ENCODE peak calls at places on chromosomes 12 and 14, in four cellular contexts. K is OCI-LY7, F is fibroblast of mammary gland, G is H1. D is an unnamed sample.

GRCh38 chr12:61993734-61994345 is 266.4 kb upstream of the USP15 start:
- DNase-seq in K (peak), F (peak), G (no peak), D (peak)

GRCh38 chr12:126719886-126720666 is 1546.9 kb upstream of the TMEM132C start:
- DNase-seq in F (no peak), G (no peak), K (no peak), D (no peak)

GRCh38 chr14:71931492-71932228 is 569 bp upstream of the RGS6 start:
- DNase-seq in K (no peak), F (no peak), G (no peak), D (peak)

GRCh38 chr12:79415296-79415695 is 275.5 kb downstream of the PAWR start:
- DNase-seq in K (no peak), G (no peak), F (no peak), D (no peak)

GRCh38 chr14:77104393-77104792 is 6.3 kb downstream of the CIPC start:
- DNase-seq in K (no peak), F (no peak), G (no peak), D (no peak)

GRCh38 chr12:51974646-51975045 is 23.1 kb downstream of the ACVR1B start:
- DNase-seq in K (no peak), G (no peak), F (no peak), D (no peak)

GRCh38 chr14:24334431-24335271 is at the start of gene ADCY4:
- DNase-seq in G (no peak), K (no peak), F (no peak), D (no peak)

GRCh38 chr12:51323317-51323960 is 535 bp downstream of the BIN2 start:
- DNase-seq in K (peak), F (no peak), G (no peak), D (no peak)

GRCh38 chr12:11958216-11959091 is 112.3 kb upstream of the BCL2L14 start:
- DNase-seq in F (peak), G (no peak), K (no peak), D (peak)

GRCh38 chr12:34398366-34398705 is 376.0 kb downstream of the ALG10 start:
- DNase-seq in F (no peak), K (no peak), G (no peak), D (no peak)

GRCh38 chr12:76623929-76624328 is 64.4 kb upstream of the OSBPL8 start:
- DNase-seq in K (no peak), G (no peak), F (peak), D (no peak)

GRCh38 chr14:102738373-102739189 is 38.7 kb upstream of the TRAF3 start:
- DNase-seq in G (no peak), F (no peak), K (no peak), D (no peak)

GRCh38 chr14:72970824-72971434 is 44.7 kb downstream of the DCAF4 start:
- DNase-seq in F (no peak), K (no peak), G (no peak), D (no peak)

GRCh38 chr14:35261774-35262173 is 30.4 kb upstream of the PSMA6 start:
- DNase-seq in K (peak), F (peak), G (no peak), D (no peak)

GRCh38 chr12:47033081-47033480 is 46.3 kb upstream of the PCED1B start:
- DNase-seq in F (peak), K (no peak), G (no peak), D (no peak)

GRCh38 chr12:118336123-118336522 is 36.6 kb downstream of the TAOK3 start:
- DNase-seq in K (no peak), G (no peak), F (no peak), D (no peak)

GRCh38 chr14:63624203-63624602 is 17.5 kb downstream of the WDR89 start:
- DNase-seq in G (no peak), K (no peak), F (no peak), D (no peak)

GRCh38 chr12:128863957-128864356 is 10.7 kb downstream of the GLT1D1 start:
- DNase-seq in G (no peak), K (no peak), F (no peak), D (no peak)

GRCh38 chr14:54627325-54627717 is 60.4 kb downstream of the SAMD4A start:
- DNase-seq in K (no peak), G (no peak), F (no peak), D (no peak)

DNA sequence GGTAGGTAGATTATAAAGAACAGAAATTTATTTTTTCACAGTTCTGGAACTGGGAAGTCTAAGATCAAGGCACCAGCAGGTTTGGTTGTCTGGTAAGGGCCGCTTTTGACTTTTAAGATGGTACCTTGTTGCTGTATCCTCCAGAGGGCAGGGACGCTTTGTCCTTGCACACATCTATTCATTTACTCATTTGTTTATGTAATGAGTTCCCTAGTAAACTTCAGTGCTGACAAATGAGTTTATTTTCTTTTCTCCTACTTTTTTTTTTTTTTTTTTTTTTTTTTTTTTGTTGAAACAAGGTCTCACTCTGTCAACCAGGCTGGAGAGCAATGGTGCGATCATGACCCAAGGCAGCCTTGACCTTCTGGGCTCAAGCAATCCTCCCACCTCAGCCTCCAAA is 195.7 kb downstream of the FBXL14 start:
- DNase-seq in F (peak), G (no peak), K (no peak), D (no peak)
- TF ChIP-seq CTCF in F (peak), G (no peak), K (no peak), D (no peak)

GRCh38 chr14:85528080-85528881 is 1.7 kb upstream of the FLRT2 start:
- DNase-seq in G (no peak), K (no peak), F (peak), D (no peak)
- TF ChIP-seq CTCF in G (peak), K (no peak), F (peak), D (no peak)

DNA sequence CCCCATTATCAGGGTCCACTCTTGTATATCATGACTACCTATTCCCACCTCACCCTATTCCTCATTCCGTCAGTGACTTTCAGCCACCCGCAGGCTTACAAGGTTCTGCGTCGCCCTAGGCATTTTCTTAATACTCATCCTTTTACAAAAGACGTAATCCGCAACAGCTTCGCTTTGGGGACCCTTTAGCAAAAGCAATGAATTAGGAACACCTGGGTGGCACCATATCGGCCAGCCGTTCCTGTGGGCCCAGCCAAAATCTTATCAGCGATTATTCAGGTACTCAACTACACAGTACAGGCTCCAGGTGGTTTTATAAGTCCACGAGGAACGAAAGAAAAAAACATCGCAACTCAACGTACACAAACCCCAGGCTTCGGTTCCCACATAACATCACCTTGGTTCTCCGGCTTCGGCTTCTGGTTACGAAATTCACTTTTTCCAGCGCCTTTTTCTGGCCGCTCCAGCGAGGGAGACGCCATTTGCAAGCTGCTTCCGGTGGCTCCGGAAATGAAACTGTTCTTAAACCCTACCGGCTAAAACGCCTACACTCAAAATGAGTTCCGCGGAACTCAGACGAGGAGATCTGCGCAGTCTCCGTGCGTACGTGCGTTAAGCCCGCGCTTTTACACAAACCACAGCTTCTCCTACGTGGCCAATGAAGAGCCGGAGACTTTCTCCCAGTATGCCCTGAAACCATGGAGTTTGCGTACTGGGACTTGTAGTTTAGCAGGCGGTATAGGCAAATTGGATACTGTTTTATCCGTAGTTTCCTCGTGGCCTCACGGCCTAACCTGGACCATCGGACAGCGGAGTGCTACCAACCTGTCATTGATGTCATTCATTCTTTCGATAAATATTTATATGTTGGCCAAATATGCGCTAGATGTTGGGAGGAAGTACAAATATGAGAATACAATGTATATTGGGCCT is at the start of gene KRR1:
- DNase-seq in K (peak), G (peak), F (peak), D (peak)
- TF ChIP-seq CTCF in K (no peak), G (no peak), F (no peak), D (no peak)

GRCh38 chr12:6936378-6936638 is 7.3 kb upstream of the RNU7-1 start:
- DNase-seq in F (no peak), G (no peak), K (no peak), D (no peak)

GRCh38 chr12:6936642-6937480 is 6.8 kb upstream of the RNU7-1 start:
- DNase-seq in G (no peak), F (no peak), K (peak), D (peak)

GRCh38 chr12:6937481-6938352 is 5.9 kb upstream of the RNU7-1 start:
- DNase-seq in K (peak), G (no peak), F (peak), D (peak)

GRCh38 chr12:6939187-6939540 is 4.5 kb upstream of the RNU7-1 start:
- DNase-seq in G (no peak), K (no peak), F (no peak), D (no peak)

GRCh38 chr12:6938353-6939186 is 5.0 kb upstream of the RNU7-1 start:
- DNase-seq in K (no peak), G (no peak), F (no peak), D (no peak)
- TF ChIP-seq CTCF in K (no peak), G (no peak), F (no peak), D (no peak)

DNA sequence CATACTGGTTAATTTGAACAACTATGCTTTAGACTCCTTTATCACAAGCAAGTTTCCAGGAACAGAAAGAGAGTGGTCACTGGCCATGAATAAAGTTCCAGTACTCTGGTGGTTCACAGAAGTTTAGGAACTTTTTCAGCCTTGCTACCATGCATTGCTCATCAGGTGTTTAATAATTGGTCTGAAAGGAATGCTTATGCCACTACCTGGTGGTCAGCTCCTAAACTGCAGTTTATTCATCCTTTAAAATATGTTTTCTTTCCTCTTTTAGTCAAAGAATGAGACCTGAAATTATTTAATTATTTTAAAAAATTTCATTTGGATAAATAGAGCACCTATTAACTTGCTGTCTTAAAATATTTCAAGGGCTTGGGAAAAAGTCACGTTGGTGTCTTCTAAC is 260.1 kb upstream of the OR4E1 start:
- DNase-seq in K (peak), G (no peak), F (no peak), D (no peak)
- TF ChIP-seq CTCF in K (peak), G (peak), F (no peak), D (no peak)

GRCh38 chr14:104802120-104802912 is 1.4 kb downstream of the ZBTB42 start:
- DNase-seq in F (no peak), G (no peak), K (no peak), D (no peak)

GRCh38 chr14:104803916-104804371 is 3.0 kb downstream of the ZBTB42 start:
- DNase-seq in K (no peak), G (no peak), F (no peak), D (no peak)

GRCh38 chr14:104804481-104805325 is 3.8 kb downstream of the ZBTB42 start:
- DNase-seq in F (no peak), G (no peak), K (no peak), D (no peak)

GRCh38 chr14:104802913-104803184 is 1.9 kb downstream of the ZBTB42 start:
- DNase-seq in K (no peak), G (no peak), F (no peak), D (no peak)

DNA sequence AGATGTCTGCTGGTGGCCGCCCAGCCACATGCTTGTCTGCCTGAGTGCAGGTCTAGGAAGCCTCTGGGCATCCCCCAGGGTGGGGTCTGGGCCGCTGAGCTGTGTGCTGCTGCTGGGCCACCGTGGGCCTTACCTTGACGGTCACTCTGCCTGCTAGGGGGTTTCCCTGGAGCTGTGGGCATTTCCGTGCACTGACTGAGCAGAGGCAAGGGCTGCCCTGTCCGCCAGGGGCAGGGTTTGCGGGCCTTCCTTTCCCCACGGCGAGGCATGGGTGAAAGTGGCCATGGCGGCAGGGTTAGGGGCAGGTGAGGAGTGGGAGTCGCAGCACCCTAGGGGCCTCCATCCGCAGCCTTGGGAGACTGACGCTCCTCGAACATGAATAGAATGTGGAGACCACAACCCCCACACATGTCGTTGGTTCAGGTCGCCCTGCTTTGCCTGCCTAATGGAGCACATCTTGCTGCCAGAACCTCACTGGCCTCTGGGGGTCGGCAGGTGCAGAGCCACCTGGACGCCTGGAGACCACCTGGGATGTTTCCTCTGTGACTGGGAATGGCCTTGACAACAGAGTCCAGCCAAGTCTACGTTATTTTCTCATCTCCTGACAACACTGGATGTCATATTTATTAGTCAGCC is 2.5 kb downstream of the ZBTB42 start:
- DNase-seq in F (no peak), G (no peak), K (peak), D (no peak)
- TF ChIP-seq CTCF in F (no peak), G (no peak), K (no peak), D (no peak)

DNA sequence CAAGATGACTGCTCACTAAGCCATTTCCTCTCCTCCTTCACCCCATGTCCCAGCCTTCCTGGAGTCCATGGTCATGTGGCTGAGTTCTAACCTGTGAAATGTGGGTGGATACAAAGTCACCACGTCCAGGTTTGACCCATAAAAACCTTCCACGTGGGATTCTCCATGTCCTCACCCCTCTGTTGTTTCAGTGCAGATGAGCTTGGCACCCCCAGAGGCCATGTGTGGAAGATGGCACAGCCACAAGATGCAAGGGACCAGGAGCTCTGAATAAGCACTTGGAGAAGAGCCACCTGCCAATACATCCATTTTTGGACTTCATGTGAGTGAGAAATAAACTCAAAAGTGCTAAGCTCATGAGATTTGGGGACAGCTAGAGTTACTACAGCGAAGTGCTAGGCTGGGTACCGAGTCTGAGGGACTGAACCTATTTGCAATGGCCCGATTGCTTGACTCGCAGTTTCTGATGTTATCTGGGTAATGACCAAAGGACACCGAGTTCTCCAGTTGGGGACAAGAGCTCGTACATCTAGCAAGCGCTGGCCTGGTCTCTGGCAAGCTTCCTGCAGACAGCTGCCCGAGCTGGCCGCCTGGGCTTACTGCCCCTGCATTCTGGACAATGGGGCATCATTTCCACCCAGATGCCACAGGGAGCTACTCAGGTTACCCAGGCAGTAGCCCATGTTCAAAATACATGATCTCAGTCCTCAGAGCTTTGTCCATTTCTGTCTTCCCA is 7.7 kb upstream of the SLC24A4 start:
- DNase-seq in F (no peak), K (no peak), G (no peak), D (no peak)
- TF ChIP-seq CTCF in F (no peak), K (peak), G (no peak), D (no peak)

GRCh38 chr14:96281486-96281885 is 25.5 kb downstream of the BDKRB1 start:
- DNase-seq in F (no peak), K (no peak), G (no peak), D (no peak)
- TF ChIP-seq CTCF in F (no peak), K (no peak), G (no peak), D (no peak)

D was measured in GM10248.